ENCODE peak calls at places on chromosomes 2 and 18, in five cellular contexts. J is GM12865, D is lower leg skin, C is A549, W is choroid plexus epithelial cell. I is an unnamed sample.

GRCh38 chr2:7812231-7812995 is 869.4 kb upstream of the ID2 start:
- DNase-seq in D (no peak), W (peak), J (no peak), C (no peak), I (peak)

GRCh38 chr2:16568998-16569397 is 96.6 kb downstream of the CYRIA start:
- DNase-seq in C (no peak), J (no peak), W (peak), D (no peak), I (no peak)

GRCh38 chr2:217990389-217990788 is 12.4 kb downstream of the TNS1 start:
- DNase-seq in D (no peak), W (no peak), C (no peak), J (no peak), I (no peak)

GRCh38 chr18:59208602-59209001 is 11.4 kb upstream of the GRP start:
- DNase-seq in J (no peak), D (no peak), C (no peak), W (no peak), I (peak)

GRCh38 chr2:218962859-218963492 is 3.5 kb downstream of the CDK5R2 start:
- DNase-seq in D (peak), W (peak), J (peak), C (peak), I (peak)

GRCh38 chr2:139142252-139142651 is 362.1 kb upstream of the NXPH2 start:
- DNase-seq in W (peak), D (no peak), J (peak), C (peak), I (peak)

GRCh38 chr2:121080013-121080772 is 204.8 kb downstream of the TFCP2L1 start:
- DNase-seq in J (peak), D (peak), C (peak), W (peak), I (peak)

GRCh38 chr2:29307522-29307921 is 192.3 kb downstream of the CLIP4 start:
- DNase-seq in C (no peak), J (no peak), W (peak), D (no peak), I (no peak)

GRCh38 chr18:50982086-50982801 is 14.4 kb downstream of the ELAC1 start:
- DNase-seq in W (no peak), D (no peak), C (no peak), J (no peak), I (peak)

GRCh38 chr18:46260016-46260878 is 156.1 kb downstream of the HAUS1 start:
- DNase-seq in D (no peak), W (peak), J (no peak), C (no peak), I (peak)

GRCh38 chr2:148969585-148970180 is 68.8 kb upstream of the LYPD6B start:
- DNase-seq in W (no peak), D (no peak), J (no peak), C (no peak), I (no peak)

GRCh38 chr2:207008105-207008990 is 69.0 kb downstream of the CPO start:
- DNase-seq in W (peak), D (no peak), C (no peak), J (no peak), I (peak)

GRCh38 chr2:238288650-238289573 is 502 bp upstream of the PER2 start:
- DNase-seq in C (peak), J (peak), W (peak), D (peak), I (peak)

GRCh38 chr18:74683573-74683972 is 85.9 kb downstream of the ZNF407 start:
- DNase-seq in D (no peak), W (no peak), C (no peak), J (no peak), I (no peak)

GRCh38 chr18:61580061-61580460 is 246.8 kb downstream of the CDH20 start:
- DNase-seq in C (no peak), J (no peak), W (peak), D (no peak), I (no peak)

GRCh38 chr18:1914489-1914888 is 656.8 kb downstream of the METTL4 start:
- DNase-seq in J (peak), D (no peak), C (peak), W (peak), I (peak)

GRCh38 chr2:141379965-141380624 is 750.7 kb downstream of the LRP1B start:
- DNase-seq in C (no peak), W (no peak), D (no peak), J (no peak), I (no peak)

DNA sequence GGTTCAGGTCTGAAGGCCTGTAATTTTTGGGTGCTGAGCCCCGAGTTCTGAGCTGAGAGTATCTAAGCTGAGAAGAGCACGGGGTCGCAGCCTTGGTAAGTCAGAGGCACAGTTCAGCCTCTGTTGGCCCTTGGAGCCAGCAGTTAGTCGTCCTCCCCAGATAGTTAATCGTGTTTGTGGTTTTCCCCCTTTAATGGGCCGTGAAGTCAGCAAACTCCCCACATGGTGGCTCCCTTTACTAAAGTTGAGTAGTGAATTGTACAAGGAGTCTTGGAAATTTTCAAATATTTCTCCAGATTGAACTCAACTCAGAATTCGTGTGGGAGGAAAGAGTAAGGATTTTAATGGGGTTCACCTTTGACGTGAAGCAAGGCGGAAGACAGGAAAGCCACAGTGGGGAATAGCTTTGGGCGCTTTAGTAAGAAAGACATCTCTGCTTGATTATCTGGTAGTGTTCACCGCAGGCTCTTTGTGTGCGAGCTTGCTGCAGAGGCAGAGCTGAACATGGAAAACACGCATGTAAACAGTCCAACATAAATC is 2.4 kb upstream of the ADCYAP1 start:
- DNase-seq in C (no peak), J (no peak), D (no peak), W (peak), I (no peak)
- TF ChIP-seq CTCF in C (no peak), J (no peak), D (no peak), W (peak), I (no peak)

DNA sequence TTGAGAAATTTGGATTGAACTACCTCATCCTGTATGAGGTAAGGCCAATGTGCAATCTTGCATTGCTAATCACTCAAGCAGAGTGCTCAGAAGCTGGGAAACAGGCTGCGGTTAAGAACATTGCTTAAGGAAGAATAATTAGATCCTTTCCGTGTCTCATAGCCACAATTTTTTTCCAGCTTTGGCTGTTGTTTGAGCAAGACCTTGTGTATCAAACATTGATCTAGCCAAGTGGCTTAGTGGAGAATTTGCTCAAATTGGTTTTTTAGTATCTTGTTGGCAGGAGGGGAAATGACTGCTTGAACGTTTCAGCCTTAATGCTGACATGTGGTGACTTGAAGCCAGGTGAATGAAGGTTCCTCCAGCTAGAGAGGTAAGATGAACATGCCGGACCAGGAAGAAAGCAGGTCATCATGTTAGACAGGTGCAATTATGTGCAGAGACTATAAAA is 98.7 kb upstream of the CYP1B1 start:
- DNase-seq in D (peak), W (peak), J (no peak), C (no peak), I (peak)
- H3K4me3 ChIP-seq in D (no peak), W (peak), J (no peak), C (no peak), I (no peak)

GRCh38 chr2:43226955-43227829 is 786 bp upstream of the ZFP36L2 start:
- DNase-seq in W (peak), D (peak), J (peak), C (peak), I (peak)
- TF ChIP-seq CTCF in W (peak), D (peak), J (peak), C (peak), I (no peak)

GRCh38 chr2:160402498-160402897 is 91.1 kb downstream of the RBMS1 start:
- DNase-seq in W (no peak), J (no peak), C (no peak), D (no peak), I (no peak)

GRCh38 chr2:160402997-160403979 is 90.3 kb downstream of the RBMS1 start:
- DNase-seq in D (no peak), J (no peak), C (peak), W (no peak), I (peak)

GRCh38 chr2:160406591-160407392 is 86.8 kb downstream of the RBMS1 start:
- DNase-seq in D (peak), C (peak), W (peak), J (peak), I (peak)

GRCh38 chr2:160407393-160408204 is 86.0 kb downstream of the RBMS1 start:
- DNase-seq in W (peak), C (peak), D (no peak), J (peak), I (peak)

GRCh38 chr2:160405077-160405865 is 88.3 kb downstream of the RBMS1 start:
- DNase-seq in W (no peak), C (no peak), D (no peak), J (no peak), I (no peak)
- H3K4me3 ChIP-seq in W (peak), C (peak), D (no peak), J (no peak), I (peak)

I was measured in epithelial cell of esophagus.